ENCODE peak calls at places on chromosomes 12 and 14, in four cellular contexts. C, Z, M and W are unnamed samples.

GRCh38 chr14:46571970-46572369 is 79.6 kb downstream of the RPL10L start:
- DNase-seq in C (no peak), Z (no peak), M (no peak), W (no peak)

GRCh38 chr12:106841471-106842302 is 67.2 kb downstream of the RIC8B start:
- DNase-seq in C (peak; percentile 29), Z (no peak), M (no peak), W (peak; percentile 21)

GRCh38 chr12:18345021-18345735 is 83.9 kb downstream of the PIK3C2G start:
- DNase-seq in C (no peak), Z (no peak), M (no peak), W (no peak)

GRCh38 chr12:106767206-106767605 is 7.3 kb upstream of the RIC8B start:
- DNase-seq in C (no peak), Z (no peak), M (no peak), W (no peak)

GRCh38 chr14:99330316-99331240 is 58.6 kb upstream of the BCL11B start:
- DNase-seq in C (no peak), Z (peak; percentile 22), M (no peak), W (no peak)

GRCh38 chr14:102508774-102509743 is 517 bp downstream of the ANKRD9 start:
- DNase-seq in C (peak; percentile 80), Z (peak; percentile 69), M (peak; percentile 83), W (no peak)

GRCh38 chr12:105936496-105936895 is 202.3 kb downstream of the NUAK1 start:
- DNase-seq in C (no peak), Z (no peak), M (no peak), W (no peak)

GRCh38 chr12:1099158-1099557 is 108.1 kb downstream of the ERC1 start:
- DNase-seq in C (peak; percentile 33), Z (no peak), M (no peak), W (no peak)

GRCh38 chr14:69532561-69533335 is 41.9 kb downstream of the CCDC177 start:
- DNase-seq in C (peak; percentile 14), Z (no peak), M (no peak), W (no peak)

GRCh38 chr12:127388985-127389384 is 878.0 kb upstream of the TMEM132C start:
- DNase-seq in C (no peak), Z (no peak), M (no peak), W (no peak)

GRCh38 chr12:13039557-13039956 is 4.6 kb upstream of the FAM234B start:
- DNase-seq in C (peak; percentile 15), Z (no peak), M (no peak), W (peak; percentile 65)

GRCh38 chr12:93441111-93441616 is 583 bp downstream of the UBE2N start:
- DNase-seq in C (peak; percentile 56), Z (peak; percentile 31), M (no peak), W (peak; percentile 5)

GRCh38 chr12:120007272-120007671 is 18.2 kb downstream of the BICDL1 start:
- DNase-seq in C (peak; percentile 15), Z (no peak), M (peak; percentile 16), W (no peak)

GRCh38 chr14:90091393-90091792 is 29.6 kb downstream of the KCNK13 start:
- DNase-seq in C (no peak), Z (no peak), M (no peak), W (no peak)

GRCh38 chr12:95185096-95185495 is 32.2 kb downstream of the FGD6 start:
- DNase-seq in C (no peak), Z (no peak), M (no peak), W (no peak)

GRCh38 chr12:52044284-52044983 is 6.8 kb upstream of the NR4A1 start:
- DNase-seq in C (peak; percentile 57), Z (peak; percentile 91), M (peak; percentile 95), W (peak; percentile 94)

GRCh38 chr14:22973217-22974032 is 8.9 kb downstream of the AJUBA start:
- DNase-seq in C (peak; percentile 55), Z (peak; percentile 51), M (no peak), W (peak; percentile 58)

GRCh38 chr14:88952901-88953300 is 128.4 kb downstream of the TTC8 start:
- DNase-seq in C (no peak), Z (no peak), M (no peak), W (no peak)

GRCh38 chr12:93819048-93819491 is 141.9 kb downstream of the CRADD start:
- DNase-seq in C (peak; percentile 35), Z (peak; percentile 39), M (peak; percentile 64), W (peak; percentile 73)

GRCh38 chr14:83559721-83560120 is 1970.2 kb upstream of the FLRT2 start:
- DNase-seq in C (no peak), Z (no peak), M (no peak), W (no peak)

GRCh38 chr12:109423392-109423791 is 53.7 kb downstream of the KCTD10 start:
- DNase-seq in C (no peak), Z (no peak), M (no peak), W (no peak)

GRCh38 chr14:69543341-69544249 is 31.1 kb downstream of the CCDC177 start:
- DNase-seq in C (peak; percentile 35), Z (peak; percentile 46), M (peak; percentile 17), W (no peak)

GRCh38 chr12:116687888-116688287 is 50.0 kb downstream of the SPRING1 start:
- DNase-seq in C (peak; percentile 22), Z (no peak), M (no peak), W (no peak)

GRCh38 chr12:47995976-47996375 is 8.3 kb downstream of the COL2A1 start:
- DNase-seq in C (no peak), Z (peak; percentile 65), M (no peak), W (peak; percentile 56)

GRCh38 chr14:44531648-44532047 is 24.6 kb upstream of the FSCB start:
- DNase-seq in C (no peak), Z (no peak), M (no peak), W (no peak)

GRCh38 chr14:83260751-83261150 is 1727.1 kb upstream of the SEL1L start:
- DNase-seq in C (no peak), Z (no peak), M (no peak), W (no peak)

GRCh38 chr14:31071151-31071550 is 45.0 kb upstream of the STRN3 start:
- DNase-seq in C (no peak), Z (no peak), M (no peak), W (no peak)

GRCh38 chr12:88432536-88433462 is 147.5 kb downstream of the KITLG start:
- DNase-seq in C (no peak), Z (no peak), M (no peak), W (no peak)

GRCh38 chr14:30064454-30064853 is 136.8 kb upstream of the PRKD1 start:
- DNase-seq in C (no peak), Z (no peak), M (no peak), W (no peak)

GRCh38 chr14:95432152-95433093 is 84.0 kb downstream of the SYNE3 start:
- DNase-seq in C (peak; percentile 38), Z (peak; percentile 64), M (no peak), W (peak; percentile 36)

GRCh38 chr12:81005635-81006034 is 67.9 kb upstream of the LIN7A start:
- DNase-seq in C (no peak), Z (no peak), M (no peak), W (no peak)

GRCh38 chr14:26261368-26262122 is 336.3 kb downstream of the NOVA1 start:
- DNase-seq in C (no peak), Z (no peak), M (no peak), W (no peak)

GRCh38 chr12:40942326-40942725 is 245.8 kb upstream of the PDZRN4 start:
- DNase-seq in C (no peak), Z (no peak), M (no peak), W (no peak)

GRCh38 chr14:61347771-61348443 is 26.5 kb downstream of the PRKCH start:
- DNase-seq in C (no peak), Z (no peak), M (no peak), W (no peak)

GRCh38 chr14:61350871-61351270 is 29.5 kb downstream of the PRKCH start:
- DNase-seq in C (no peak), Z (no peak), M (no peak), W (no peak)

GRCh38 chr14:61350427-61350826 is 29.0 kb downstream of the PRKCH start:
- DNase-seq in C (no peak), Z (no peak), M (no peak), W (no peak)

GRCh38 chr14:61355892-61356325 is 34.5 kb downstream of the PRKCH start:
- DNase-seq in C (no peak), Z (no peak), M (peak; percentile 27), W (peak; percentile 79)

DNA sequence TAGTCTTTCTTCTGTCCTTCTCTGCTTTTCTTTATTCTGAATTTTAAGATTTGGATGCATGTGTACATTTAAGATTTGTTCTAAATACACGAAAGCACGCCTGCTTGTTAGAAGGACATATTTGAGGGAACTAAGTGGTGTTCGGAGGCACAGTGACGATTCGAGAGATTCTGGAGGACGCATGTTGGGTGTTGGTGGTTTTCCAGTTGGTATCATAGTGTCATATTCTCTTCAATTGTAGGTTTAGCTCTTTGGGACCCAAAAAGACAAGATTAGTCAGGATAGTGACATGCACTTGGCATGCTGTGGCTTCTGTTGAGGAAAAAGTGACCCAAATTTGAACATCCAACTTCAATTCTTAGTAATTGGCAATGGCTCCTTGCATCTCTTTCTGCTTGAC is 30.1 kb downstream of the PRKCH start:
- DNase-seq in C (no peak), Z (no peak), M (no peak), W (no peak)
- H3K4me1 ChIP-seq in C (no peaks in the 10 kb centered on the region), Z (peaks cover 21% of the 10 kb centered on the region), M (peaks cover 17% of the 10 kb centered on the region), W (peaks cover 5% of the 10 kb centered on the region)

DNA sequence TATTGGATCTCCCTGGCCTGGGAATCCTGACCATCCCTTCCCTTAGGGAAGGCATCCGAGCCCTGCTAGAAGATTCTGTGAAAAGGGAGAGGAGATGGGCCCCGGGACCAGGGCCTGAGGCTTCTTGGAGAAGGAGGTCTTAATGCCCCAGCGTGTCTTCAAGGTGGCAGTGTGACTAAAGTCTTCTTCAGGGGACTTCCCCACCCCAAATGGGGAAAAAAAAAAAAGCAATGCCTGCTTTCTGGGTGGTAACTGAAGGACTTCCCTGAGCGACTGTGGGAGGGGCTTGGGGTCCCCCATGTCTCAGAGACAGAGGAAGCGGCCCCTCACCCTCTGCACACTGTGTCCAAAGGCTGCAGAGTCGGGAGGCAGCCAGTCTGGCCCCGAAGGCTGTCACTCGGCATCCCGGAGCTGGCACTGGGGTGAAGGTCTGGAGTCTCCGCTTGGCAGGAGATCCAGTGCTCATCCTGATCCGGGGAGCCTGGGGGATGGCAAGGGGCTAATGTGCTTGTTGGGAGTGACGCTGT is 7.8 kb upstream of the PGF start:
- DNase-seq in C (no peak), Z (no peak), M (no peak), W (no peak)
- H3K9me3 ChIP-seq in C (no peaks in the 10 kb centered on the region), Z (no peaks in the 10 kb centered on the region), M (no peaks in the 10 kb centered on the region), W (no peaks in the 10 kb centered on the region)

GRCh38 chr12:114396153-114396868 is 9.6 kb downstream of the TBX5 start:
- DNase-seq in C (no peak), Z (no peak), M (no peak), W (no peak)
- H3K4me3 ChIP-seq in C (no peak overlapping the region), Z (no peak overlapping the region), M (no peak overlapping the region), W (no peak overlapping the region)

GRCh38 chr12:20367731-20368652 is at the start of gene PDE3A:
- DNase-seq in C (peak; percentile 76), Z (no peak), M (peak; percentile 38), W (peak; percentile 14)
- H3K4me1 ChIP-seq in C (peaks cover 15% of the 10 kb centered on the region), Z (peaks cover 28% of the 10 kb centered on the region), M (no peaks in the 10 kb centered on the region), W (no peaks in the 10 kb centered on the region)

GRCh38 chr12:133073836-133074235 is 6.9 kb upstream of the ZNF140 start:
- DNase-seq in C (no peak), Z (no peak), M (no peak), W (no peak)
- H3K9me3 ChIP-seq in C (peaks cover 77% of the 10 kb centered on the region), Z (peaks cover 56% of the 10 kb centered on the region), M (peaks cover 37% of the 10 kb centered on the region), W (no peaks in the 10 kb centered on the region)